ENCODE peak calls at places on chromosomes 12 and 14, in nine cellular contexts. Q is heart right ventricle, I is body of pancreas, C is lung, G is WTC11, T is fibroblast of lung, B is RWPE1, A is hepatocyte, Z is stomach. F is an unnamed sample.

GRCh38 chr14:86799244-86799647 is 1193.7 kb downstream of the GALC start:
- DNase-seq in B (peak; percentile 78), I (no peak), T (peak; percentile 97), Q (no peak), Z (no peak), C (no peak), G (no peak), A (peak; percentile 45), F (no peak)

GRCh38 chr12:89939468-89940215 is 231.0 kb upstream of the ATP2B1 start:
- DNase-seq in G (no peak), B (peak; percentile 33), T (no peak), I (no peak), Z (no peak), A (no peak), C (no peak), Q (no peak), F (no peak)

GRCh38 chr12:123520567-123521474 is 12.7 kb downstream of the RILPL1 start:
- DNase-seq in G (no peak), B (no peak), Z (no peak), Q (peak; percentile 29), C (no peak), I (no peak), A (no peak), T (no peak), F (no peak)

GRCh38 chr14:21534576-21534975 is 8.4 kb upstream of the SALL2 start:
- DNase-seq in G (peak; percentile 43), T (no peak), Z (no peak), Q (no peak), C (no peak), B (no peak), I (no peak), A (no peak), F (no peak)

GRCh38 chr12:121295123-121295745 is 1.3 kb downstream of the CAMKK2 start:
- DNase-seq in A (peak; percentile 16), Q (no peak), C (no peak), Z (no peak), B (no peak), G (no peak), T (no peak), I (no peak), F (no peak)

GRCh38 chr12:8501720-8502119 is 11.6 kb upstream of the CLEC4D start:
- DNase-seq in Q (no peak), T (no peak), C (no peak), B (no peak), Z (no peak), G (no peak), A (no peak), I (no peak), F (no peak)

GRCh38 chr14:66101662-66102061 is 384.5 kb upstream of the CCDC196 start:
- DNase-seq in Z (no peak), T (no peak), G (no peak), B (no peak), C (no peak), I (no peak), A (no peak), Q (no peak), F (no peak)

GRCh38 chr14:59482471-59483331 is 1.5 kb downstream of the L3HYPDH start:
- DNase-seq in T (peak; percentile 79), Q (no peak), A (peak; percentile 52), I (peak; percentile 34), G (no peak), B (peak; percentile 86), Z (no peak), C (no peak), F (no peak)

GRCh38 chr12:17976202-17976601 is 113.8 kb downstream of the RERGL start:
- DNase-seq in Z (no peak), G (peak; percentile 65), I (no peak), Q (no peak), T (no peak), B (no peak), C (no peak), A (no peak), F (peak; percentile 6)
- TF ChIP-seq CTCF in Z (no peak), G (peak; percentile 52), I (no peak), Q (no peak), T (no peak), B (no peak), C (no peak), A (peak; percentile 13), F (no peak)

GRCh38 chr12:40760821-40761220 is 68.6 kb downstream of the CNTN1 start:
- DNase-seq in T (no peak), Q (no peak), B (no peak), I (no peak), Z (no peak), A (no peak), C (no peak), G (no peak), F (no peak)

DNA sequence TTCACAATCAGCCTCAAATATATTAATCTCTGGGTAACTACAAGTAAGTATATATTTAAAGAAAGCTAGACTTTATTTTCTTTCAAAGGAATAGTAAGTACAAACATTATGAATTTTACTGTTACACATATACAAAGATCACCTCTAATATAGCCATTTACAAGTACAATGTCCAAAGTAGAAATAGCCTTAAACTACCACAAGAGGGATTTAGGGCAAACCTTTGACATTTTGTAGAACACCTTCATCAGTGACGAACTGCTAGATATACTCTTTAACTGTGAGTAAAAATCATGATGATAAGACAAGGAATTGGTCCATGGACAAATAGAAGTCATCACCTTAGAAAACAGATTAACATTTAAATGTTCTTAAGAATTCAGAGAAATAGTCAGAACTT is 69.8 kb downstream of the CNTN1 start:
- DNase-seq in A (no peak), G (no peak), B (no peak), T (no peak), Q (no peak), C (no peak), I (no peak), Z (no peak), F (no peak)
- TF ChIP-seq CTCF in A (no peak), G (no peak), B (no peak), T (no peak), Q (no peak), C (no peak), I (no peak), Z (no peak), F (peak; percentile 17)

GRCh38 chr14:103561381-103562134 is 899 bp downstream of the BAG5 start:
- DNase-seq in T (peak; percentile 55), B (peak; percentile 67), Q (no peak), A (peak; percentile 55), Z (no peak), C (peak; percentile 45), I (no peak), G (no peak), F (peak; percentile 50)
- TF ChIP-seq CTCF in T (no peak), B (no peak), Q (no peak), A (no peak), Z (peak; percentile 12), C (no peak), I (no peak), G (no peak), F (no peak)

GRCh38 chr12:95723693-95724384 is 66.7 kb downstream of the NTN4 start:
- DNase-seq in Z (no peak), I (no peak), A (no peak), Q (no peak), C (no peak), G (no peak), B (no peak), T (no peak), F (no peak)

GRCh38 chr12:95718001-95718400 is 72.6 kb downstream of the NTN4 start:
- DNase-seq in I (no peak), G (no peak), B (no peak), T (no peak), Q (no peak), C (no peak), A (no peak), Z (no peak), F (no peak)

GRCh38 chr12:95724767-95725166 is 65.8 kb downstream of the NTN4 start:
- DNase-seq in B (no peak), G (no peak), T (no peak), A (no peak), Z (no peak), C (no peak), I (no peak), Q (no peak), F (no peak)

GRCh38 chr12:95718772-95719171 is 71.8 kb downstream of the NTN4 start:
- DNase-seq in A (no peak), Z (no peak), C (no peak), G (no peak), B (no peak), I (no peak), T (no peak), Q (no peak), F (no peak)

GRCh38 chr12:95721320-95721719 is 69.2 kb downstream of the NTN4 start:
- DNase-seq in I (no peak), Q (no peak), A (no peak), G (no peak), Z (no peak), B (peak; percentile 36), C (no peak), T (peak; percentile 12), F (no peak)
- TF ChIP-seq CTCF in I (peak; percentile 12), Q (peak; percentile 13), A (no peak), G (no peak), Z (no peak), B (no peak), C (no peak), T (peak; percentile 29), F (no peak)

DNA sequence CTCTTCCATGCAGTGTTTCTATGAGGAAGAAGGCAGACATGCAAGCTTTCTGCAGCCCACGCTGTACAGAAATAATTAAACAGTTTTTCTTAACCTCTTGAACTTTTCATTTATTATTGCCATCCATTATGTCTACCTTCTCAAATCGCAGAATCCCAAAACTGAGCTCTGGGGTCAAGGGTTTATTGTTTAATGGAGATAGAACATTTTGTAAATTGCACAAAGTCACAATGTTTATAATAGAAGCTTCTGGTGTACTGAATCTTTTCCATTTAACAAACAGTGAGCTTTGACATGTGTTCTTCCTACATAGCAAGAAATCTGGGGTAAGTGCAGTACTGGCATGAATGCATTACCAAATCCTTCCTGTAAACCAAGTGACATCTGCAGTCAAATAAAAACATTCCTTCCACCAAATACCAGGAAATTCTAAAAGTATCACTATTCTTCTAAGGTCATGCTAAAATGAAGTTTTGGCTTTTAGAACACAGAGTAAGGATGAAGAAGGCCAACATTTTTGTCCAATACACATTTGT is 385.3 kb upstream of the DDHD1 start:
- DNase-seq in B (no peak), C (no peak), Z (no peak), Q (no peak), T (peak; percentile 73), A (peak; percentile 23), G (no peak), I (no peak), F (no peak)
- TF ChIP-seq CTCF in B (no peak), C (no peak), Z (no peak), Q (no peak), T (no peak), A (no peak), G (no peak), I (no peak), F (no peak)

GRCh38 chr12:71124833-71125460 is 32.9 kb downstream of the TSPAN8 start:
- DNase-seq in I (no peak), B (no peak), Q (no peak), T (no peak), C (no peak), G (no peak), A (no peak), Z (no peak), F (no peak)
- TF ChIP-seq CTCF in I (peak; percentile 22), B (no peak), Q (no peak), T (no peak), C (no peak), G (no peak), A (no peak), Z (no peak), F (no peak)